ENCODE peak calls at places on chromosomes 5 and 9, in nine cellular contexts. B, K, L, C, N, I, P, X and S are unnamed samples.

GRCh38 chr9:8254527-8254926 is 454.9 kb upstream of the DMAC1 start:
- DNase-seq in B (no peak), K (no peak), L (no peak), C (no peak), N (no peak), I (no peak), P (no peak), X (no peak), S (no peak)

GRCh38 chr5:90557391-90557790 is 1.2 kb upstream of the ADGRV1 start:
- DNase-seq in B (peak), K (no peak), L (no peak), C (no peak), N (no peak), I (no peak), P (no peak), X (no peak), S (no peak)

GRCh38 chr9:124559871-124560270 is 52.7 kb upstream of the NR5A1 start:
- DNase-seq in B (no peak), K (no peak), L (no peak), C (no peak), N (no peak), I (no peak), P (no peak), X (no peak), S (no peak)

GRCh38 chr5:78518365-78519197 is 130.0 kb downstream of the LHFPL2 start:
- DNase-seq in B (peak), K (peak), L (peak), C (no peak), N (no peak), I (peak), P (no peak), X (peak), S (no peak)

GRCh38 chr9:73553295-73553694 is 401.6 kb downstream of the ANXA1 start:
- DNase-seq in B (no peak), K (no peak), L (no peak), C (no peak), N (no peak), I (no peak), P (no peak), X (no peak), S (no peak)

GRCh38 chr9:20683351-20684034 is 566 bp upstream of the FOCAD start:
- DNase-seq in B (no peak), K (peak), L (peak), C (peak), N (no peak), I (peak), P (no peak), X (peak), S (no peak)

GRCh38 chr9:79353856-79354520 is 217.8 kb upstream of the TLE4 start:
- DNase-seq in B (no peak), K (no peak), L (no peak), C (no peak), N (no peak), I (no peak), P (no peak), X (peak), S (no peak)

GRCh38 chr5:18112066-18112465 is 477.8 kb downstream of the TAF11L14 start:
- DNase-seq in B (no peak), K (no peak), L (no peak), C (no peak), N (no peak), I (no peak), P (no peak), X (no peak), S (no peak)

GRCh38 chr5:90658620-90659019 is 100.0 kb downstream of the ADGRV1 start:
- DNase-seq in B (no peak), K (no peak), L (no peak), C (peak), N (no peak), I (no peak), P (no peak), X (no peak), S (no peak)

GRCh38 chr5:133916914-133917313 is 51.5 kb downstream of the C5orf15 start:
- DNase-seq in B (no peak), K (no peak), L (no peak), C (no peak), N (peak), I (no peak), P (no peak), X (no peak), S (no peak)

GRCh38 chr5:29054694-29055093 is 2016.3 kb upstream of the CDH9 start:
- DNase-seq in B (no peak), K (no peak), L (no peak), C (no peak), N (no peak), I (no peak), P (no peak), X (no peak), S (no peak)

GRCh38 chr5:171024084-171024483 is 162.3 kb downstream of the RANBP17 start:
- DNase-seq in B (no peak), K (no peak), L (no peak), C (no peak), N (no peak), I (no peak), P (no peak), X (no peak), S (no peak)

GRCh38 chr9:103755441-103755840 is 338.7 kb upstream of the SMC2 start:
- DNase-seq in B (no peak), K (no peak), L (no peak), C (no peak), N (no peak), I (no peak), P (no peak), X (no peak), S (no peak)

GRCh38 chr9:70046274-70047070 is 2.8 kb downstream of the MAMDC2 start:
- DNase-seq in B (no peak), K (peak), L (no peak), C (no peak), N (no peak), I (peak), P (no peak), X (peak), S (no peak)

GRCh38 chr5:41414598-41414997 is 95.8 kb downstream of the PLCXD3 start:
- DNase-seq in B (no peak), K (peak), L (no peak), C (no peak), N (no peak), I (no peak), P (no peak), X (peak), S (peak)

GRCh38 chr5:176692835-176693476 is 45.7 kb downstream of the TSPAN17 start:
- DNase-seq in B (no peak), K (no peak), L (peak), C (no peak), N (no peak), I (peak), P (no peak), X (no peak), S (no peak)
- H3K4me3 ChIP-seq in B (peak), K (no peak), L (no peak), C (no peak), N (no peak), I (peak), P (no peak), X (no peak), S (no peak)

DNA sequence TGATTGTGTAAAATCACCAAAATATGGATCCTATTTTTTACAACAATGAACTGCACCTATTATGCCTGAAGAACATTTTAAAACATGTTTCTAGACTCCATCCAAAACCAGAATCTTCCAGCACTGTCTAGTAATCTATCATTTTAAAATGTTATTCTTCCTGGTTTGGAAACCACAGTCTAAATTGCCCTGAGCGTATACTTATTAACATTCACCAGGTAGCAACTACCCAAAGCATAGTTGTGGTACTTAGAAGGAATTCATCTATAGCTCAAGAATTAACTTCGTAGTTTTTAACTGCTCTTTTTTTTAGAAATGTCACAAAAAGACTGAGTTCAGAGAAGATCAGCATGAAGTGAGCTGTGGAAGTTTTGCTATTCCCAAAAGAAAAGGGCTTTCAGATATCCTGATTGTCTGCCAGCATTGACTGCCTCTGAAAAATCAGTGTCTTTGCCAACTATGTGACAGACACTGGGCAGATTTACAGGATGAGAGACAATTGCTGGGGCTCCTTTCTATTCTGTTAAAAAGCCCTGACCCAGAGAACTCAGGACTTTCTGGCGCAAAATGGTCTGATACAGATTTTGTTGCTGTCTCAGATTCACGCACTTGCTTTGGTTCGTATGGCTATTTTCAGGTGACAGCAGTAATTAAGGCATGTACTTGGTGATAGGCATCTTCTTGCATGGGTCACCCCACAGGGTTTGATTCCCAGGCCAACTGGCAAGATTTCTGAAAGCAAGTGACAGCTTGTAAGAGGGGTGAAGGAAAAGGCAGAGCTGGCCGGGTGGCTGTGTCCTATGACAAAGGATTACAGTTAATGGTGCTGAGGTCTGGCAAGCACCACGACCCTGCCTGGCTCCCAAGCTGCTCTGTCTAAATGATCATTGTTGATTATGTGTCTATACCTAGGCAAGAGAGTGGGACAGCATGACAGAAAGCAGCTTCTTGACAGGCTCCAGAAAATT is 152.5 kb upstream of the RAI14 start:
- DNase-seq in B (no peak), K (no peak), L (no peak), C (no peak), N (no peak), I (peak), P (no peak), X (no peak), S (no peak)
- TF ChIP-seq POLR2AphosphoS5 in B (no peak), K (no peak), L (no peak), C (no peak), N (peak), I (no peak), P (no peak), X (no peak), S (no peak)

GRCh38 chr5:172117977-172118701 is 69.9 kb downstream of the STK10 start:
- DNase-seq in B (no peak), K (no peak), L (no peak), C (no peak), N (no peak), I (no peak), P (no peak), X (no peak), S (no peak)

GRCh38 chr5:172110921-172111873 is 76.8 kb downstream of the STK10 start:
- DNase-seq in B (peak), K (no peak), L (peak), C (peak), N (peak), I (no peak), P (peak), X (peak), S (no peak)

GRCh38 chr5:172113036-172113435 is 75.0 kb downstream of the STK10 start:
- DNase-seq in B (no peak), K (no peak), L (peak), C (no peak), N (peak), I (no peak), P (no peak), X (no peak), S (no peak)

GRCh38 chr5:172115541-172115982 is 72.5 kb downstream of the STK10 start:
- DNase-seq in B (no peak), K (no peak), L (no peak), C (no peak), N (peak), I (no peak), P (no peak), X (no peak), S (no peak)

GRCh38 chr5:172114875-172115422 is 73.1 kb downstream of the STK10 start:
- DNase-seq in B (peak), K (no peak), L (peak), C (no peak), N (peak), I (no peak), P (peak), X (no peak), S (no peak)
- H3K4me3 ChIP-seq in B (no peak), K (no peak), L (no peak), C (no peak), N (peak), I (no peak), P (peak), X (no peak), S (no peak)

GRCh38 chr5:75434107-75434506 is 77.3 kb downstream of the CERT1 start:
- DNase-seq in B (no peak), K (no peak), L (no peak), C (no peak), N (no peak), I (no peak), P (no peak), X (no peak), S (no peak)
- TF ChIP-seq POLR2AphosphoS5 in B (no peak), K (no peak), L (no peak), C (no peak), N (no peak), I (no peak), P (no peak), X (no peak), S (no peak)